ENCODE peak calls at places on chromosomes 11 and 22, in six cellular contexts. G, Z, V, T, J and D are unnamed samples. For H3K4me1, the result is how much of the 10 kb centered on the place peaks cover.

GRCh38 chr11:102530558-102530957 is at the start of gene MMP7:
- DNase-seq in G (no peak), Z (no peak), V (no peak), T (no peak), J (no peak), D (no peak)

GRCh38 chr11:132962026-132962425 is 570.3 kb downstream of the OPCML start:
- DNase-seq in G (no peak), Z (no peak), V (no peak), T (no peak), J (no peak), D (no peak)

GRCh38 chr22:31659246-31659645 is 2.8 kb downstream of the PISD start:
- DNase-seq in G (no peak), Z (no peak), V (no peak), T (no peak), J (no peak), D (no peak)

GRCh38 chr11:82682003-82682751 is 51.5 kb downstream of the FAM181B start:
- DNase-seq in G (no peak), Z (peak), V (peak), T (peak), J (peak), D (peak)

GRCh38 chr11:33689089-33689488 is 11.5 kb downstream of the C11orf91 start:
- DNase-seq in G (no peak), Z (no peak), V (no peak), T (no peak), J (no peak), D (no peak)

GRCh38 chr11:117256573-117256972 is 24.1 kb downstream of the RNF214 start:
- DNase-seq in G (no peak), Z (no peak), V (no peak), T (no peak), J (no peak), D (no peak)

GRCh38 chr22:44126807-44127206 is 53.9 kb upstream of the PARVG start:
- DNase-seq in G (no peak), Z (no peak), V (no peak), T (no peak), J (no peak), D (no peak)

GRCh38 chr11:2801711-2802388 is 83.7 kb downstream of the CDKN1C start:
- DNase-seq in G (no peak), Z (no peak), V (no peak), T (no peak), J (no peak), D (no peak)

GRCh38 chr11:19577849-19578619 is 134.6 kb upstream of the NAV2 start:
- DNase-seq in G (no peak), Z (no peak), V (no peak), T (no peak), J (no peak), D (no peak)

GRCh38 chr11:85752201-85752889 is 58.6 kb downstream of the SYTL2 start:
- DNase-seq in G (no peak), Z (no peak), V (no peak), T (no peak), J (no peak), D (no peak)

GRCh38 chr11:72136677-72137255 is 1.2 kb downstream of the FOLR3 start:
- DNase-seq in G (no peak), Z (no peak), V (no peak), T (no peak), J (no peak), D (no peak)

GRCh38 chr11:60251485-60252207 is 8.7 kb upstream of the MS4A4E start:
- DNase-seq in G (no peak), Z (peak), V (peak), T (peak), J (peak), D (peak)
- TF ChIP-seq ZNF274 in G (no peak), Z (no peak), V (no peak), T (no peak), J (no peak), D (no peak)

DNA sequence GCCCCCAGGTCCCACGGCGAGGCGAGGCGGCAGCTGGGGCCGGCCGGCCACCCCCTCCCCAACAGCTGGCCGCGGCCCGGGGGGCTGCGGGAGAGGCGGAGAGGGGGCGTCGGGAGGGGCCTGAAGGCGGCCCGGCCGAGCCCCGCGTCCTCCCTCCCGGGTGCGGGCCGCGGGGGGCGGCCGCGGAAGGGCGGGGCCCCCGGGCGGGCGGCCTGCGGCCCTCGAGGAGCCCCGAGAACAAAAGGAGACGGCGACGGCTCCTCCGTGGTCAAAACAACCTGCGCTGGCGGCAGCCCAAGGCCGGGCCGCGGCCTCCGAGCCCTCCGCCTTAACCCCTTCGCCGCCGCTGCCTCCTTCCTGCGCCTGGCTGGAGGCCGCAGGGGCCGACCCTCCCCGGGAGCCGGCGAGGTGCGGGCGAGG is 2.4 kb downstream of the PDGFB start:
- DNase-seq in G (no peak), Z (no peak), V (no peak), T (no peak), J (peak), D (no peak)
- H3K4me3 ChIP-seq in G (peak), Z (peak), V (no peak), T (peak), J (peak), D (peak)

GRCh38 chr22:36439481-36440271 is 41.8 kb downstream of the TXN2 start:
- DNase-seq in G (no peak), Z (no peak), V (no peak), T (peak), J (peak), D (no peak)
- H3K4me1 ChIP-seq in G (under half), Z (under half), V (under half), T (half or more), J (under half), D (under half)

DNA sequence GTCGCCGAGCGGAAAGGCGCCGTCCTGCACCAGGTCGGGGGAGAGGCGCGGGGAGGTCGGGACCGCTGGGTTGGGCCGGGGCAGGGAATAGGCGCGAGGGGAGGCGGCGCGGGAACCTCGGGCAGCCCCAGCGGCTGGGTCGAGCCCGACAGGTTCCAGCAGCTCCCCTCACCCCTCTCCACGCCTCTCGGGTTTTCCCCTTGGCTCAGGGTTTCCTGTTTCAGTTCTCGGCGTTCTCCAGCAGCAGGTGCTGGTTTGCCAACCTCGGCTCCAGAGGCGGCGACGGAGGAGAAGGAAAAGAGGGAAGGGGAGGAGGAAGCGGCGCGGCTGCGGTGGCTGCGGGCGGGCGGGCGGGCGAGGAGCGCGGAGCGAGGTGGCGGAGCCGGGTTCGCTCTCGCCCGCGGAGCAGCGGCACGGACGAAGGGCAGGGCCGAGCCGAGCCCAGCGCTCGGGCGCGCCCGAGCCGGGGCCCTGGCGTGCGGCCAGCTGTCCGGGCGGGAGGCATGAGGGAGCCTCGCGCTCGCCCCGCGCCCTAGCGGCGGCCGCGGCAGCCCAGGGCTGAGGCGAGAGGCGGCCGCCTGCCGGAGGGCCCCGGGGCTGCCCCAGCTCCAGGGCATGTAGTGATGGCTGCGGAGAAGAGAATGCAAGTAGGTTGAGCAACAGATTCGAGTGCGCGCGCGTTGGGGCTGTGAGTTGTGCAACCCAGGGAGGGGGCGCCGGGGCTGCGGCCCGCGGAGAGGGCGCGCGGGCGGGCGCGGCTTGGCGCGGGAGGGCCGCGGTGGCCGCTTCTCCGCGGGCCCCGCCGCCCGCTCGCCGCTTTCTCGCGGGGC is at the start of gene ZC3H12C:
- DNase-seq in G (peak), Z (peak), V (no peak), T (peak), J (peak), D (peak)
- TF ChIP-seq ZNF274 in G (no peak), Z (no peak), V (no peak), T (no peak), J (no peak), D (no peak)

GRCh38 chr11:36358436-36358835 is 62.3 kb downstream of the PRR5L start:
- DNase-seq in G (no peak), Z (no peak), V (no peak), T (no peak), J (no peak), D (no peak)

GRCh38 chr11:36352919-36353318 is 56.8 kb downstream of the PRR5L start:
- DNase-seq in G (no peak), Z (no peak), V (no peak), T (no peak), J (no peak), D (no peak)

GRCh38 chr11:36356201-36356600 is 60.1 kb downstream of the PRR5L start:
- DNase-seq in G (no peak), Z (no peak), V (peak), T (no peak), J (no peak), D (no peak)

GRCh38 chr11:36357831-36358230 is 61.7 kb downstream of the PRR5L start:
- DNase-seq in G (no peak), Z (no peak), V (no peak), T (no peak), J (no peak), D (no peak)

DNA sequence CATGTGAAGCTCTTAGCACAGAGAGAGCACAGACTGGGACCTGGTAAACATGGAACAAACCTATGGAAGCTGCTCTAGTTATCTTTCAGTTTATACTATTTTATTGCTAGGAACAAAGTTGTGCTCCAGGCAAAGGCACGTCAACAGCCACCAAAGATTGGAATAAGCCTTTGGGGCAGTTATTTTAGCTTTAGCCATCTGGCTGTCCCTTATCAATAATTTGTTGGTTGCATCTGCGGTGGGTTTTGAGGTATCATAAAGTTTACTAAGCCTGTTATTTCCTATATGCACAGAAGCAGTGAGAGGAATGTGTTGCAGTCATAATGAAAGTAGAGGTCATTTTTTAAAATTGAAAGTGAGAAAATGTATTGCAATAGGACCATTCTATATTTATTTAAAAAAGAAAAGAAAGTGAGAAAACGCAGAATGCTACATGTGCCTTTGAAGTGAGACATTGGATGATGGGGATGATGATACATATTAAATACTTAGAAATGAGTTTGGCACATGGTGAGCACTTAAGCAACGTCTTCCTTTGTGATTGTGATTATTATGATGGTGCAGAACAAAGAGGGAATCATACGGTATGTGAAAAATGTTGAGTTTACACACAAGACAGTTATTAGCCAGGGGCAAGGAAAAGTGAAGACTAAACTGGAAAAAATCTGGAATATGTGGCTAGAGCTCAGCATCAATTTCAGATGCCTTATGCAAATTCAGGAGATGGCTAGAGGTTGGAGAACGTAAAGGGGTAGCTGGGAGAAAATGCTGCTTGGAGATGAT is 58.3 kb downstream of the PRR5L start:
- DNase-seq in G (no peak), Z (no peak), V (peak), T (no peak), J (no peak), D (no peak)
- H3K4me3 ChIP-seq in G (no peak), Z (no peak), V (peak), T (no peak), J (no peak), D (no peak)